ENCODE peak calls at places on chromosomes 4 and X, in six cellular contexts. X is IMR-90, K is mesenchymal stem cell, V is neuronal stem cell, O is H1, Y is trophoblast cell. E is an unnamed sample.
A peak's percentile ranks its signal among the peaks of the same experiment; 100 is the strongest.

GRCh38 chr4:15556533-15556932 is 86.9 kb downstream of the CC2D2A start:
- DNase-seq in O (no peak), Y (no peak), K (no peak), V (no peak), X (no peak), E (no peak)

GRCh38 chr4:120826853-120827252 is 95.7 kb downstream of the PRDM5 start:
- DNase-seq in V (no peak), X (no peak), O (no peak), Y (no peak), K (no peak), E (no peak)

GRCh38 chr4:139815646-139816601 is 150.3 kb downstream of the MGST2 start:
- DNase-seq in K (peak; percentile 93), V (peak; percentile 67), Y (peak; percentile 24), X (peak; percentile 90), O (peak; percentile 62), E (peak; percentile 96)

GRCh38 chrX:14051416-14051815 is 21.7 kb upstream of the GEMIN8 start:
- DNase-seq in K (peak; percentile 21), O (no peak), V (no peak), X (no peak), Y (no peak), E (no peak)

GRCh38 chr4:2411786-2412510 is 6.5 kb downstream of the ZFYVE28 start:
- DNase-seq in V (no peak), X (no peak), K (no peak), O (no peak), Y (no peak), E (no peak)

GRCh38 chr4:73275318-73275654 is 16.7 kb upstream of the ANKRD17 start:
- DNase-seq in Y (no peak), V (no peak), K (no peak), O (no peak), X (no peak), E (no peak)

GRCh38 chr4:138910914-138911336 is 104.7 kb upstream of the NOCT start:
- DNase-seq in K (peak; percentile 99), O (no peak), X (peak; percentile 86), Y (peak; percentile 97), V (peak; percentile 67), E (peak; percentile 98)

GRCh38 chr4:155705664-155706063 is 39.0 kb downstream of the GUCY1A1 start:
- DNase-seq in V (peak; percentile 43), O (no peak), Y (peak; percentile 24), K (peak; percentile 40), X (peak; percentile 64), E (peak; percentile 91)

GRCh38 chr4:1191621-1192020 is 19.2 kb upstream of the SPON2 start:
- DNase-seq in K (no peak), X (no peak), Y (no peak), O (no peak), V (no peak), E (no peak)

GRCh38 chrX:101025126-101025525 is 26.8 kb downstream of the TRMT2B start:
- DNase-seq in Y (no peak), K (no peak), X (peak; percentile 58), O (no peak), V (no peak), E (no peak)

GRCh38 chr4:55002431-55002830 is 123.0 kb downstream of the KDR start:
- DNase-seq in K (no peak), X (no peak), O (no peak), Y (peak; percentile 35), V (no peak), E (no peak)

GRCh38 chr4:24793219-24794005 is 2.0 kb upstream of the SOD3 start:
- DNase-seq in O (peak; percentile 39), X (peak; percentile 19), K (no peak), Y (peak; percentile 63), V (no peak), E (peak; percentile 75)

GRCh38 chr4:2879026-2879425 is 35.4 kb downstream of the ADD1 start:
- DNase-seq in X (no peak), Y (no peak), K (no peak), O (no peak), V (no peak), E (no peak)

GRCh38 chrX:37060999-37061398 is 52.8 kb downstream of the FAM47C start:
- DNase-seq in K (peak; percentile 33), O (no peak), V (peak; percentile 38), Y (peak; percentile 79), X (peak; percentile 41), E (peak; percentile 52)

GRCh38 chr4:150211821-150212445 is 133.7 kb downstream of the DCLK2 start:
- DNase-seq in O (no peak), Y (peak; percentile 93), X (no peak), V (no peak), K (peak; percentile 42), E (no peak)

GRCh38 chr4:109928327-109929045 is 15.8 kb downstream of the EGF start:
- DNase-seq in K (no peak), X (no peak), Y (no peak), V (no peak), O (no peak), E (peak; percentile 96)

GRCh38 chr4:128135391-128135790 is 74.3 kb downstream of the LARP1B start:
- DNase-seq in Y (no peak), O (no peak), K (no peak), X (no peak), V (no peak), E (no peak)

GRCh38 chr4:69308634-69309033 is 28.4 kb downstream of the UGT2B28 start:
- DNase-seq in V (no peak), O (no peak), K (no peak), X (no peak), Y (no peak), E (no peak)

GRCh38 chr4:6610856-6611430 is 29.5 kb upstream of the MRFAP1 start:
- DNase-seq in K (no peak), Y (no peak), O (no peak), X (no peak), V (no peak), E (no peak)

GRCh38 chrX:153723351-153724251 is 586 bp downstream of the BCAP31 start:
- DNase-seq in K (peak; percentile 61), X (peak; percentile 37), O (peak; percentile 63), Y (peak; percentile 41), V (peak; percentile 42), E (peak; percentile 67)

GRCh38 chr4:127141857-127142256 is 490.9 kb upstream of the INTU start:
- DNase-seq in X (peak; percentile 76), Y (no peak), V (no peak), K (peak; percentile 90), O (no peak), E (no peak)

GRCh38 chrX:39834600-39834999 is 263.2 kb downstream of the BCOR start:
- DNase-seq in K (no peak), Y (no peak), X (no peak), O (no peak), V (no peak), E (no peak)

GRCh38 chr4:185911556-185912064 is 99.6 kb upstream of the SORBS2 start:
- DNase-seq in O (no peak), Y (no peak), V (no peak), K (no peak), X (peak; percentile 4), E (no peak)

GRCh38 chr4:148441624-148441985 is 609 bp downstream of the NR3C2 start:
- DNase-seq in O (no peak), V (peak; percentile 18), Y (peak; percentile 13), X (no peak), K (peak; percentile 6), E (no peak)

GRCh38 chr4:148444296-148445070 is 2.3 kb upstream of the NR3C2 start:
- DNase-seq in V (peak; percentile 48), O (peak; percentile 71), X (no peak), K (peak; percentile 5), Y (peak; percentile 69), E (peak; percentile 66)

GRCh38 chr4:148443550-148444295 is 1.5 kb upstream of the NR3C2 start:
- DNase-seq in O (peak; percentile 67), X (no peak), K (peak; percentile 5), Y (peak; percentile 27), V (peak; percentile 29), E (peak; percentile 6)

GRCh38 chr4:148441986-148442829 is at the start of gene NR3C2:
- DNase-seq in K (peak; percentile 97), X (peak; percentile 96), O (peak; percentile 92), V (peak; percentile 97), Y (peak; percentile 98), E (peak; percentile 99)

GRCh38 chr4:148442830-148443549 is 776 bp upstream of the NR3C2 start:
- DNase-seq in V (no peak), O (no peak), K (no peak), Y (no peak), X (no peak), E (no peak)
- H3K4me2 ChIP-seq in V (peak overlapping the region; percentile 98), O (peak overlapping the region; percentile 100), K (peak overlapping the region; percentile 97), Y (peak overlapping the region; percentile 85), X (peak overlapping the region; percentile 79), E (peak overlapping the region; percentile 99)

DNA sequence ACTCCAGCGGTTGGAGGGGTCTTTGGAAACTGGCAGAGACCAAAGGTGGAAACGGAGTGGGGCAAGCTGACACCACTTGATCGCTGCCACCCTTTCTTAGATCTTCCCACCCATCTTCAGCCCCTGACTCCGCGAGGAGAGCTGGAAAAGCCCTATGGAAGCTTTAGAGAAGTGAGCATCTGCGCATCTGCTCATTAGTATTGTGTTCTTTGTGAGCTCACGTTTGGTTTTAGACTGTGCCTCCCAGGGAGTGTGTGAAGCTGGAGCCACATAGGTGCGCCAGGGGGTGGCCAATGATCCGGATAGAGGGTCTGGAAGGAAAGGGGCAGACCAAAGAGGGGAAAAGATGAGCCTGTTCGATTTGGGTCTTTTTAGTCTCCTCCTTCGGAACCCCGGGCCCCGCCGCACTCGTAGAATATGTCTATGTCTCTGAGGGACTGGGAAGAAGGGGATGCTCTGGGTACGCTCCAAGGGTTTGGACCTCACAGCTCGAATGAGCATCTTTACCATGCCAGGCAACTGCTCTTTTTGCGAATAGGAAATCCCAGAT is 564 bp upstream of the DKK2 start:
- DNase-seq in Y (no peak), O (no peak), X (no peak), V (peak; percentile 9), K (peak; percentile 14), E (peak; percentile 16)
- H3K4me3 ChIP-seq in Y (no peak overlapping the region), O (peak overlapping the region; percentile 37), X (peak overlapping the region; percentile 8), V (peak overlapping the region; percentile 79), K (peak overlapping the region; percentile 81), E (no peak overlapping the region)

DNA sequence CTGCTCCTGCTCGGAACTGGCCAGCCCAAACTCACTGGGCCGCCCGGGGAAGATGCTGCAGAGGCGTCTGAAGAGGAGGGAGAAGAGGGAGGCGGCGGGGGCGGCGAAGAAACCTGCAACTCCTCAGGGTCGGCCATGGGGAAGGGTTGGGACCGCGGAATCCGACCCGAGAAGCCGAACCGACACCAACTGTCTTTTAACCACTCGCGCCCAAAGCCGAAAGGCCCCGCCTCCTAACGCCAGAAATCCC is at the start of gene C4orf46:
- DNase-seq in X (no peak), K (no peak), V (no peak), O (peak; percentile 84), Y (no peak), E (no peak)
- H3K4ac ChIP-seq in X (peak within 1 kb of the TSS; percentile 80), K (peak within 1 kb of the TSS; percentile 73), V (no peak within 1 kb of the TSS), O (no peak within 1 kb of the TSS), Y (peak within 1 kb of the TSS; percentile 64), E (no peak within 1 kb of the TSS)

GRCh38 chr4:102757681-102758080 is 3.1 kb downstream of the MANBA start:
- DNase-seq in Y (peak; percentile 24), V (no peak), X (no peak), K (no peak), O (no peak), E (no peak)

GRCh38 chr4:102754044-102754443 is 6.7 kb downstream of the MANBA start:
- DNase-seq in X (peak; percentile 64), V (no peak), Y (no peak), O (no peak), K (no peak), E (no peak)

DNA sequence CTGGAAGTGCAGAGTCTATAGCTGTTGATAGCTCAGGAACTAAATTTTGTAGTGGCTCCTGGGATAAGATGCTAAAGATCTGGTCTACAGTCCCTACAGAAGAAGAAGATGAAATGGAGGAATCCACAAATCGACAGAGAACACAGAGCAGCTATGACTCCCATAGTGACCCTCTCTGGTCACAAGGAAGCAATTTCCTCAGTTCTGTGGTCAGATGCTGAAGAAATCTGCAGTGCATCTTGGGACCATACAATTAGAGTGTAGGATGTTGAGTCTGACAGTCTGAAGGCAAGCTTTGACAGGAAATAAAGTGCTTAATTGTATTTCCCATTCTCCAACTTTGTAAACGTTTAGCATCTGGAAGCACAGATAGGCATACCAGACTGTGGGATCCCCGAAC is 8.8 kb downstream of the MANBA start:
- DNase-seq in K (no peak), O (no peak), V (no peak), X (no peak), Y (no peak), E (no peak)
- H3K4me2 ChIP-seq in K (no peak overlapping the region), O (no peak overlapping the region), V (no peak overlapping the region), X (no peak overlapping the region), Y (no peak overlapping the region), E (no peak overlapping the region)

E was measured in mesendoderm.